ENCODE peak calls at places on chromosomes 2 and 18, in six cellular contexts. N is neural crest cell; C is HS-5; L is activated T-helper 9 cell treated with anti-CD3 and anti-CD28 coated beads, Interleukin-2, amount 50 U/mL, for 16 hours; F is SW480; Y is GF-D8. M is an unnamed sample.

GRCh38 chr2:172223601-172224054 is 120.9 kb upstream of the DLX2 start:
- DNase-seq in L (no peak), C (no peak), N (no peak), F (no peak), Y (no peak), M (no peak)

GRCh38 chr2:177530513-177531039 is 138.0 kb downstream of the AGPS start:
- DNase-seq in N (no peak), L (no peak), C (no peak), Y (no peak), F (no peak), M (no peak)

GRCh38 chr2:27428213-27428977 is at the start of gene NRBP1:
- DNase-seq in N (peak; percentile 89), Y (peak; percentile 73), F (peak; percentile 90), L (peak; percentile 86), C (peak; percentile 68), M (peak; percentile 90)

GRCh38 chr18:12944724-12945123 is 3.1 kb upstream of the SEH1L start:
- DNase-seq in Y (no peak), N (no peak), C (no peak), L (no peak), F (no peak), M (no peak)

GRCh38 chr2:199463708-199464613 is 6.2 kb upstream of the SATB2 start:
- DNase-seq in Y (no peak), F (no peak), N (no peak), L (no peak), C (no peak), M (no peak)

GRCh38 chr2:241413929-241414580 is 58.0 kb downstream of the FARP2 start:
- DNase-seq in N (no peak), C (no peak), Y (no peak), F (no peak), L (no peak), M (no peak)

GRCh38 chr2:232315049-232315922 is 63.3 kb upstream of the ALPP start:
- DNase-seq in C (peak; percentile 92), Y (peak; percentile 96), F (peak; percentile 0), N (no peak), L (peak; percentile 41), M (peak; percentile 55)

GRCh38 chr2:167398791-167399371 is 510.6 kb downstream of the XIRP2 start:
- DNase-seq in C (no peak), L (no peak), N (no peak), F (no peak), Y (no peak), M (no peak)

GRCh38 chr2:201866643-201867310 is 60.4 kb downstream of the CDK15 start:
- DNase-seq in L (no peak), F (no peak), C (no peak), Y (no peak), N (no peak), M (no peak)

GRCh38 chr2:27185331-27186026 is 26.4 kb upstream of the ATRAID start:
- DNase-seq in N (no peak), F (peak; percentile 44), C (no peak), L (no peak), Y (peak; percentile 68), M (no peak)

GRCh38 chr2:154995332-154995731 is 296.8 kb downstream of the KCNJ3 start:
- DNase-seq in F (no peak), L (no peak), Y (no peak), C (peak; percentile 46), N (no peak), M (no peak)

GRCh38 chr18:76518543-76519155 is 23.6 kb upstream of the ZNF516 start:
- DNase-seq in N (peak; percentile 49), Y (no peak), L (no peak), F (no peak), C (no peak), M (no peak)

GRCh38 chr2:162175720-162176119 is 23.7 kb upstream of the GCG start:
- DNase-seq in Y (no peak), N (no peak), C (no peak), L (no peak), F (no peak), M (no peak)

GRCh38 chr18:666177-666576 is 8.7 kb downstream of the TYMS start:
- DNase-seq in Y (no peak), N (no peak), C (no peak), F (no peak), L (no peak), M (no peak)

GRCh38 chr2:80293026-80293425 is 11.5 kb downstream of the LRRTM1 start:
- DNase-seq in F (no peak), L (no peak), N (no peak), Y (no peak), C (no peak), M (no peak)

GRCh38 chr2:54904836-54905235 is 145.4 kb downstream of the RTN4 start:
- DNase-seq in C (no peak), Y (no peak), L (no peak), F (peak; percentile 57), N (no peak), M (no peak)

GRCh38 chr2:231360881-231361294 is 34.6 kb upstream of the B3GNT7 start:
- DNase-seq in C (no peak), F (no peak), L (no peak), Y (no peak), N (no peak), M (no peak)

GRCh38 chr2:238045575-238045974 is 15.2 kb upstream of the SCLY start:
- DNase-seq in C (no peak), Y (no peak), F (no peak), L (no peak), N (no peak), M (no peak)

GRCh38 chr2:227653419-227653818 is 13.2 kb upstream of the SCYGR5 start:
- DNase-seq in L (no peak), N (no peak), Y (no peak), F (no peak), C (peak; percentile 32), M (no peak)